ENCODE peak calls at places on chromosome 1, in ten cellular contexts. One of them, this sample, is unnamed.

GRCh38 chr1:169466259-169467230 is 19.2 kb downstream of the SLC19A2 start:
- DNase-seq in BJ: no peak
- DNase-seq in thoracic aorta: no peak
- DNase-seq in cardiac muscle cell: peak; percentile 16
- DNase-seq in MM.1S: peak; percentile 42
- DNase-seq in HCT116: peak; percentile 27
- DNase-seq in psoas muscle: no peak
- DNase-seq in uterus: peak; percentile 43
- DNase-seq in tibial nerve: peak; percentile 64
- DNase-seq in HL-60: no peak
- DNase-seq in this sample: no peak

GRCh38 chr1:12019858-12020509 is 686 bp downstream of the MIIP start:
- DNase-seq in BJ: no peak
- DNase-seq in thoracic aorta: no peak
- DNase-seq in cardiac muscle cell: no peak
- DNase-seq in MM.1S: no peak
- DNase-seq in HCT116: no peak
- DNase-seq in psoas muscle: no peak
- DNase-seq in uterus: no peak
- DNase-seq in tibial nerve: no peak
- DNase-seq in HL-60: peak; percentile 47
- DNase-seq in this sample: no peak

GRCh38 chr1:172837816-172838680 is 179.1 kb downstream of the FASLG start:
- DNase-seq in BJ: no peak
- DNase-seq in thoracic aorta: no peak
- DNase-seq in cardiac muscle cell: no peak
- DNase-seq in MM.1S: no peak
- DNase-seq in HCT116: peak; percentile 89
- DNase-seq in psoas muscle: no peak
- DNase-seq in uterus: no peak
- DNase-seq in tibial nerve: no peak
- DNase-seq in HL-60: no peak
- DNase-seq in this sample: no peak

GRCh38 chr1:232533328-232533727 is 96.6 kb downstream of the SIPA1L2 start:
- DNase-seq in BJ: no peak
- DNase-seq in thoracic aorta: no peak
- DNase-seq in cardiac muscle cell: no peak
- DNase-seq in MM.1S: peak; percentile 93
- DNase-seq in HCT116: no peak
- DNase-seq in psoas muscle: no peak
- DNase-seq in uterus: no peak
- DNase-seq in tibial nerve: no peak
- DNase-seq in HL-60: no peak
- DNase-seq in this sample: no peak

GRCh38 chr1:22821027-22821426 is 110.4 kb downstream of the EPHB2 start:
- DNase-seq in BJ: no peak
- DNase-seq in thoracic aorta: no peak
- DNase-seq in cardiac muscle cell: no peak
- DNase-seq in MM.1S: no peak
- DNase-seq in HCT116: no peak
- DNase-seq in psoas muscle: no peak
- DNase-seq in uterus: no peak
- DNase-seq in tibial nerve: no peak
- DNase-seq in HL-60: no peak
- DNase-seq in this sample: no peak

GRCh38 chr1:75855010-75855409 is 58.3 kb downstream of the MSH4 start:
- DNase-seq in BJ: peak; percentile 9
- DNase-seq in thoracic aorta: no peak
- DNase-seq in cardiac muscle cell: no peak
- DNase-seq in MM.1S: no peak
- DNase-seq in HCT116: peak; percentile 8
- DNase-seq in psoas muscle: no peak
- DNase-seq in uterus: no peak
- DNase-seq in tibial nerve: no peak
- DNase-seq in HL-60: no peak
- DNase-seq in this sample: no peak

GRCh38 chr1:54945393-54945936 is 35.0 kb upstream of the TMEM61 start:
- DNase-seq in BJ: no peak
- DNase-seq in thoracic aorta: no peak
- DNase-seq in cardiac muscle cell: no peak
- DNase-seq in MM.1S: no peak
- DNase-seq in HCT116: no peak
- DNase-seq in psoas muscle: no peak
- DNase-seq in uterus: no peak
- DNase-seq in tibial nerve: no peak
- DNase-seq in HL-60: peak; percentile 22
- DNase-seq in this sample: no peak

GRCh38 chr1:27536004-27536757 is 46.2 kb upstream of the WASF2 start:
- DNase-seq in BJ: no peak
- DNase-seq in thoracic aorta: no peak
- DNase-seq in cardiac muscle cell: no peak
- DNase-seq in MM.1S: no peak
- DNase-seq in HCT116: no peak
- DNase-seq in psoas muscle: no peak
- DNase-seq in uterus: no peak
- DNase-seq in tibial nerve: no peak
- DNase-seq in HL-60: no peak
- DNase-seq in this sample: no peak

GRCh38 chr1:15703562-15703961 is 19.4 kb downstream of the PLEKHM2 start:
- DNase-seq in BJ: peak; percentile 72
- DNase-seq in thoracic aorta: peak; percentile 66
- DNase-seq in cardiac muscle cell: peak; percentile 55
- DNase-seq in MM.1S: no peak
- DNase-seq in HCT116: no peak
- DNase-seq in psoas muscle: peak; percentile 83
- DNase-seq in uterus: peak; percentile 86
- DNase-seq in tibial nerve: peak; percentile 82
- DNase-seq in HL-60: no peak
- DNase-seq in this sample: no peak

GRCh38 chr1:167629681-167630567 is at the start of gene RCSD1:
- DNase-seq in BJ: no peak
- DNase-seq in thoracic aorta: no peak
- DNase-seq in cardiac muscle cell: peak; percentile 79
- DNase-seq in MM.1S: peak; percentile 82
- DNase-seq in HCT116: no peak
- DNase-seq in psoas muscle: peak; percentile 54
- DNase-seq in uterus: peak; percentile 15
- DNase-seq in tibial nerve: no peak
- DNase-seq in HL-60: peak; percentile 62
- DNase-seq in this sample: no peak

GRCh38 chr1:14999441-14999840 is 154.1 kb upstream of the TMEM51 start:
- DNase-seq in BJ: no peak
- DNase-seq in thoracic aorta: no peak
- DNase-seq in cardiac muscle cell: no peak
- DNase-seq in MM.1S: no peak
- DNase-seq in HCT116: no peak
- DNase-seq in psoas muscle: no peak
- DNase-seq in uterus: no peak
- DNase-seq in tibial nerve: no peak
- DNase-seq in HL-60: no peak
- DNase-seq in this sample: no peak

GRCh38 chr1:110718452-110718851 is 43.7 kb upstream of the KCNA3 start:
- DNase-seq in BJ: no peak
- DNase-seq in thoracic aorta: no peak
- DNase-seq in cardiac muscle cell: no peak
- DNase-seq in MM.1S: no peak
- DNase-seq in HCT116: no peak
- DNase-seq in psoas muscle: no peak
- DNase-seq in uterus: no peak
- DNase-seq in tibial nerve: no peak
- DNase-seq in HL-60: no peak
- DNase-seq in this sample: no peak

GRCh38 chr1:36609241-36610027 is 126.7 kb upstream of the CSF3R start:
- DNase-seq in BJ: no peak
- DNase-seq in thoracic aorta: no peak
- DNase-seq in cardiac muscle cell: peak; percentile 70
- DNase-seq in MM.1S: peak; percentile 57
- DNase-seq in HCT116: peak; percentile 68
- DNase-seq in psoas muscle: no peak
- DNase-seq in uterus: no peak
- DNase-seq in tibial nerve: peak; percentile 6
- DNase-seq in HL-60: peak; percentile 36
- DNase-seq in this sample: no peak

GRCh38 chr1:36606908-36607651 is 124.4 kb upstream of the CSF3R start:
- DNase-seq in BJ: no peak
- DNase-seq in thoracic aorta: no peak
- DNase-seq in cardiac muscle cell: no peak
- DNase-seq in MM.1S: no peak
- DNase-seq in HCT116: no peak
- DNase-seq in psoas muscle: no peak
- DNase-seq in uterus: no peak
- DNase-seq in tibial nerve: no peak
- DNase-seq in HL-60: no peak
- DNase-seq in this sample: no peak

GRCh38 chr1:36605942-36606690 is 123.4 kb upstream of the CSF3R start:
- DNase-seq in BJ: no peak
- DNase-seq in thoracic aorta: no peak
- DNase-seq in cardiac muscle cell: no peak
- DNase-seq in MM.1S: no peak
- DNase-seq in HCT116: no peak
- DNase-seq in psoas muscle: no peak
- DNase-seq in uterus: no peak
- DNase-seq in tibial nerve: no peak
- DNase-seq in HL-60: no peak
- DNase-seq in this sample: no peak

GRCh38 chr1:36612121-36612520 is 129.4 kb upstream of the CSF3R start:
- DNase-seq in BJ: no peak
- DNase-seq in thoracic aorta: no peak
- DNase-seq in cardiac muscle cell: no peak
- DNase-seq in MM.1S: no peak
- DNase-seq in HCT116: no peak
- DNase-seq in psoas muscle: no peak
- DNase-seq in uterus: no peak
- DNase-seq in tibial nerve: no peak
- DNase-seq in HL-60: no peak
- DNase-seq in this sample: no peak

GRCh38 chr1:36608272-36608671 is 125.6 kb upstream of the CSF3R start:
- DNase-seq in BJ: no peak
- DNase-seq in thoracic aorta: no peak
- DNase-seq in cardiac muscle cell: no peak
- DNase-seq in MM.1S: no peak
- DNase-seq in HCT116: no peak
- DNase-seq in psoas muscle: no peak
- DNase-seq in uterus: no peak
- DNase-seq in tibial nerve: no peak
- DNase-seq in HL-60: no peak
- DNase-seq in this sample: no peak
- H3K27me3 ChIP-seq in BJ: no peaks in the 10 kb centered on the region
- H3K27me3 ChIP-seq in thoracic aorta: no peaks in the 10 kb centered on the region
- H3K27me3 ChIP-seq in cardiac muscle cell: no peaks in the 10 kb centered on the region
- H3K27me3 ChIP-seq in MM.1S: peaks cover 31% of the 10 kb centered on the region
- H3K27me3 ChIP-seq in HCT116: peaks cover 26% of the 10 kb centered on the region
- H3K27me3 ChIP-seq in psoas muscle: no peaks in the 10 kb centered on the region
- H3K27me3 ChIP-seq in uterus: no peaks in the 10 kb centered on the region
- H3K27me3 ChIP-seq in tibial nerve: no peaks in the 10 kb centered on the region
- H3K27me3 ChIP-seq in HL-60: no peaks in the 10 kb centered on the region
- H3K27me3 ChIP-seq in this sample: no peaks in the 10 kb centered on the region

DNA sequence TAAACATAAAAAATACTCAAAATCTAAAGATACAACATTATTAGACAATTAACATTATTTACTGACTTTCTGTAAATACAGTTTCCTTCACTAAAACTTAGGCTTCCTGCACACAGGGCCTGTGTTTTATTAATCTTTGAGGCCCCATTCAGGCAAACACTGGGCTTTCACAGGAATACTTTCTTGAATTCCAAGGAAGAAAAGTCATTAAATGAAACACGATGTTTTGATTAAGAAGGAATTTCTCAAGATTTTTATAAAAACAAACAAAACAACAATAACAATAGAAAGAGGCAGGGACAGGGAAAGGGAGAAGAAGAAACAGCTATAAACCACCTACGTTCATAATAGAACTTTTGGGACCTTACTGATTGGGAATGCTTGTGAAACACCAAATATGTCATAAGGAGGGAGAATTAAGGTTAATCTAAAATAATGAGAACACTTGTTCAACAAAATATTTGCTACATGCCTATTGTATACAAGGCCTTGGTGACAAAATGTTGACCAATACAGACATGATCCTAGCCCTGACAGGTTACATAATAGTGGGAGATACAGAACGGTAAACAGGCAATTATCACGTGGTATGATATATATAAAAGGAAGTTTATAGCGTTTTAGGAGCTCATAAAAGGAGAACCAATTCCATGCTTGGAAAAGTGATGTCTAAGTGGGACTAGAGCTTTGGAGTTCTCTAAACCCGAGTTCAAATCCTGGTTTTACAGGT is 3.6 kb downstream of the DDAH1 start:
- DNase-seq in BJ: no peak
- DNase-seq in thoracic aorta: no peak
- DNase-seq in cardiac muscle cell: no peak
- DNase-seq in MM.1S: no peak
- DNase-seq in HCT116: no peak
- DNase-seq in psoas muscle: no peak
- DNase-seq in uterus: no peak
- DNase-seq in tibial nerve: no peak
- DNase-seq in HL-60: no peak
- DNase-seq in this sample: no peak
- H3K4me3 ChIP-seq in BJ: no peak overlapping the region
- H3K4me3 ChIP-seq in thoracic aorta: no peak overlapping the region
- H3K4me3 ChIP-seq in cardiac muscle cell: no peak overlapping the region
- H3K4me3 ChIP-seq in MM.1S: no peak overlapping the region
- H3K4me3 ChIP-seq in HCT116: no peak overlapping the region
- H3K4me3 ChIP-seq in psoas muscle: no peak overlapping the region
- H3K4me3 ChIP-seq in uterus: no peak overlapping the region
- H3K4me3 ChIP-seq in tibial nerve: no peak overlapping the region
- H3K4me3 ChIP-seq in HL-60: no peak overlapping the region
- H3K4me3 ChIP-seq in this sample: no peak overlapping the region

GRCh38 chr1:170669036-170669435 is 5.1 kb downstream of the PRRX1 start:
- DNase-seq in BJ: no peak
- DNase-seq in thoracic aorta: no peak
- DNase-seq in cardiac muscle cell: no peak
- DNase-seq in MM.1S: no peak
- DNase-seq in HCT116: no peak
- DNase-seq in psoas muscle: no peak
- DNase-seq in uterus: no peak
- DNase-seq in tibial nerve: no peak
- DNase-seq in HL-60: no peak
- DNase-seq in this sample: no peak
- H3K27me3 ChIP-seq in BJ: no peaks in the 10 kb centered on the region
- H3K27me3 ChIP-seq in thoracic aorta: no peaks in the 10 kb centered on the region
- H3K27me3 ChIP-seq in cardiac muscle cell: peaks cover 100% of the 10 kb centered on the region
- H3K27me3 ChIP-seq in MM.1S: peaks cover 7% of the 10 kb centered on the region
- H3K27me3 ChIP-seq in HCT116: no peaks in the 10 kb centered on the region
- H3K27me3 ChIP-seq in psoas muscle: no peaks in the 10 kb centered on the region
- H3K27me3 ChIP-seq in uterus: no peaks in the 10 kb centered on the region
- H3K27me3 ChIP-seq in tibial nerve: no peaks in the 10 kb centered on the region
- H3K27me3 ChIP-seq in HL-60: peaks cover 56% of the 10 kb centered on the region
- H3K27me3 ChIP-seq in this sample: no peaks in the 10 kb centered on the region

DNA sequence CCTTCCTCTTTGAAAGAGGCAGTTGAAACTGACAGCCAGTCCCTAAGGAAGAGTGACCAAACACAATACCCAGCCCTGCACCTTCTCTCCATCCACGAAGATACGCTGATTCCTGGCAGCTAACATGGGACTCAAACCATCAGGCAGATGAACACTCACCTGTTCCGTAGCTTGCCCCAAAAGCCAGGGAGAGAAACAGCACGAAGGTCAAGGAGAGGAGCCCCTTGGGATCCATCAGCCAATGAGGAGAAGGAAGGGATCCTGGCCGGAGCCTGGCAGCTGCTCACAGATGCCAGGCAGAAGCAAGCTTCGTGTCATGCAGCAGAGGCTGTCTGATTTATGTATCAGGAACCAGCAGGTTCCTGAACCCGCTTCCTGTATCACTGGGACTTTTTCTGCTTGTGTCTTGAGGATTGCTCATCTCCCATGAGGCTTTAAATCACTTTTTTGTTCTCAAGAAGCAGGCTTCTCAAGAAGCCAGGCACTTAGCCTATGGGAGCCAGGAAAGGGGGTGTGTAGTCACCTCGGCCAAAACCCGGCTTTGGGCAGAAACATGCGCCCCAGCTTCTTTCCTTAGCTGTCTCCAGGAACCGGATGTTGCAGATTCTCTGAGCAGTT is at the start of gene SLAMF1:
- DNase-seq in BJ: no peak
- DNase-seq in thoracic aorta: no peak
- DNase-seq in cardiac muscle cell: no peak
- DNase-seq in MM.1S: no peak
- DNase-seq in HCT116: no peak
- DNase-seq in psoas muscle: no peak
- DNase-seq in uterus: no peak
- DNase-seq in tibial nerve: no peak
- DNase-seq in HL-60: peak; percentile 21
- DNase-seq in this sample: no peak
- H3K4me3 ChIP-seq in BJ: no peak within 1 kb of the TSS
- H3K4me3 ChIP-seq in thoracic aorta: peak within 1 kb of the TSS; percentile 36
- H3K4me3 ChIP-seq in cardiac muscle cell: no peak within 1 kb of the TSS
- H3K4me3 ChIP-seq in MM.1S: no peak within 1 kb of the TSS
- H3K4me3 ChIP-seq in HCT116: no peak within 1 kb of the TSS
- H3K4me3 ChIP-seq in psoas muscle: no peak within 1 kb of the TSS
- H3K4me3 ChIP-seq in uterus: no peak within 1 kb of the TSS
- H3K4me3 ChIP-seq in tibial nerve: peak within 1 kb of the TSS; percentile 26
- H3K4me3 ChIP-seq in HL-60: no peak within 1 kb of the TSS
- H3K4me3 ChIP-seq in this sample: peak within 1 kb of the TSS; percentile 13